ENCODE peak calls at places on chromosomes 12 and 14, in seven cellular contexts. One of them, this sample, is unnamed.

GRCh38 chr12:1473418-1473817 is 121.0 kb downstream of the FBXL14 start:
- DNase-seq in K562: no peak
- DNase-seq in NCI-H2081 treated with DMSO at 0.1 percent for 48 hours: no peak
- DNase-seq in activated T-cell treated with anti-CD3 and anti-CD28 coated beads for 24 hours: no peak
- DNase-seq in right lobe of liver: no peak
- DNase-seq in fibroblast of the conjunctiva: no peak
- DNase-seq in fibroblast of lung: peak; percentile 43
- DNase-seq in this sample: no peak

GRCh38 chr14:100017578-100017977 is 47.6 kb upstream of the EVL start:
- DNase-seq in K562: no peak
- DNase-seq in NCI-H2081 treated with DMSO at 0.1 percent for 48 hours: no peak
- DNase-seq in activated T-cell treated with anti-CD3 and anti-CD28 coated beads for 24 hours: no peak
- DNase-seq in right lobe of liver: no peak
- DNase-seq in fibroblast of the conjunctiva: no peak
- DNase-seq in fibroblast of lung: peak; percentile 89
- DNase-seq in this sample: no peak

GRCh38 chr12:45315462-45315861 is 99.6 kb downstream of the ANO6 start:
- DNase-seq in K562: peak; percentile 68
- DNase-seq in NCI-H2081 treated with DMSO at 0.1 percent for 48 hours: no peak
- DNase-seq in activated T-cell treated with anti-CD3 and anti-CD28 coated beads for 24 hours: no peak
- DNase-seq in right lobe of liver: no peak
- DNase-seq in fibroblast of the conjunctiva: no peak
- DNase-seq in fibroblast of lung: no peak
- DNase-seq in this sample: no peak

GRCh38 chr12:105561981-105562726 is 231.7 kb downstream of the C12orf75 start:
- DNase-seq in K562: no peak
- DNase-seq in NCI-H2081 treated with DMSO at 0.1 percent for 48 hours: peak; percentile 24
- DNase-seq in activated T-cell treated with anti-CD3 and anti-CD28 coated beads for 24 hours: no peak
- DNase-seq in right lobe of liver: no peak
- DNase-seq in fibroblast of the conjunctiva: peak; percentile 20
- DNase-seq in fibroblast of lung: peak; percentile 91
- DNase-seq in this sample: no peak

GRCh38 chr14:35669782-35670181 is 135.8 kb downstream of the INSM2 start:
- DNase-seq in K562: no peak
- DNase-seq in NCI-H2081 treated with DMSO at 0.1 percent for 48 hours: no peak
- DNase-seq in activated T-cell treated with anti-CD3 and anti-CD28 coated beads for 24 hours: no peak
- DNase-seq in right lobe of liver: no peak
- DNase-seq in fibroblast of the conjunctiva: no peak
- DNase-seq in fibroblast of lung: peak; percentile 63
- DNase-seq in this sample: no peak

GRCh38 chr12:96502477-96502876 is 13.1 kb downstream of the CFAP54 start:
- DNase-seq in K562: peak; percentile 54
- DNase-seq in NCI-H2081 treated with DMSO at 0.1 percent for 48 hours: no peak
- DNase-seq in activated T-cell treated with anti-CD3 and anti-CD28 coated beads for 24 hours: no peak
- DNase-seq in right lobe of liver: no peak
- DNase-seq in fibroblast of the conjunctiva: no peak
- DNase-seq in fibroblast of lung: no peak
- DNase-seq in this sample: no peak

GRCh38 chr14:89921346-89921745 is 33.2 kb downstream of the EFCAB11 start:
- DNase-seq in K562: no peak
- DNase-seq in NCI-H2081 treated with DMSO at 0.1 percent for 48 hours: no peak
- DNase-seq in activated T-cell treated with anti-CD3 and anti-CD28 coated beads for 24 hours: no peak
- DNase-seq in right lobe of liver: no peak
- DNase-seq in fibroblast of the conjunctiva: no peak
- DNase-seq in fibroblast of lung: peak; percentile 61
- DNase-seq in this sample: no peak

GRCh38 chr12:47736877-47737676 is 11.8 kb upstream of the ENDOU start:
- DNase-seq in K562: peak; percentile 59
- DNase-seq in NCI-H2081 treated with DMSO at 0.1 percent for 48 hours: no peak
- DNase-seq in activated T-cell treated with anti-CD3 and anti-CD28 coated beads for 24 hours: no peak
- DNase-seq in right lobe of liver: peak; percentile 92
- DNase-seq in fibroblast of the conjunctiva: peak; percentile 91
- DNase-seq in fibroblast of lung: peak; percentile 31
- DNase-seq in this sample: peak; percentile 92

GRCh38 chr12:90262261-90262660 is 553.6 kb upstream of the ATP2B1 start:
- DNase-seq in K562: no peak
- DNase-seq in NCI-H2081 treated with DMSO at 0.1 percent for 48 hours: no peak
- DNase-seq in activated T-cell treated with anti-CD3 and anti-CD28 coated beads for 24 hours: no peak
- DNase-seq in right lobe of liver: no peak
- DNase-seq in fibroblast of the conjunctiva: no peak
- DNase-seq in fibroblast of lung: peak; percentile 47
- DNase-seq in this sample: no peak

GRCh38 chr14:31429791-31430190 is 9.4 kb upstream of the HEATR5A start:
- DNase-seq in K562: no peak
- DNase-seq in NCI-H2081 treated with DMSO at 0.1 percent for 48 hours: no peak
- DNase-seq in activated T-cell treated with anti-CD3 and anti-CD28 coated beads for 24 hours: no peak
- DNase-seq in right lobe of liver: no peak
- DNase-seq in fibroblast of the conjunctiva: no peak
- DNase-seq in fibroblast of lung: no peak
- DNase-seq in this sample: no peak